ENCODE peak calls at places on chromosomes 11 and 22, in six cellular contexts. F is gastrocnemius medialis, S is esophagus muscularis mucosa, P is HFFc6, X is IMR-90, G is AG10803. B is an unnamed sample.
A peak's percentile ranks its signal among the peaks of the same experiment; 100 is the strongest.

GRCh38 chr22:46036558-46037408 is 59.8 kb upstream of the WNT7B start:
- DNase-seq in G (no peak), X (no peak), S (no peak), P (no peak), F (peak; percentile 31), B (no peak)

GRCh38 chr11:114847599-114847998 is 169.3 kb downstream of the NXPE2 start:
- DNase-seq in S (no peak), X (no peak), G (no peak), P (no peak), F (no peak), B (no peak)

GRCh38 chr11:75565221-75565814 is 3.3 kb downstream of the SERPINH1 start:
- DNase-seq in S (no peak), P (peak; percentile 82), X (peak; percentile 78), F (no peak), G (peak; percentile 81), B (no peak)

GRCh38 chr11:105071060-105071732 is 26.1 kb upstream of the CARD16 start:
- DNase-seq in X (no peak), S (no peak), P (no peak), F (no peak), G (no peak), B (no peak)

GRCh38 chr22:44395116-44396005 is 82.6 kb upstream of the SHISAL1 start:
- DNase-seq in X (no peak), F (no peak), P (no peak), S (no peak), G (no peak), B (peak; percentile 83)

GRCh38 chr11:127925430-127925829 is 661.9 kb downstream of the ETS1 start:
- DNase-seq in X (peak; percentile 48), P (peak; percentile 23), F (no peak), G (peak; percentile 24), S (no peak), B (no peak)

GRCh38 chr22:45007946-45008852 is 1.6 kb downstream of the PHF21B start:
- DNase-seq in G (no peak), X (no peak), F (no peak), S (no peak), P (no peak), B (no peak)

GRCh38 chr11:1000357-1000982 is 36.0 kb downstream of the MUC6 start:
- DNase-seq in F (no peak), X (no peak), P (no peak), G (no peak), S (no peak), B (no peak)

GRCh38 chr11:121741316-121741715 is 288.5 kb upstream of the SORL1-AS1 start:
- DNase-seq in X (peak; percentile 32), F (no peak), S (peak; percentile 81), P (no peak), G (peak; percentile 21), B (no peak)

GRCh38 chr11:108616549-108616948 is 23.0 kb upstream of the EXPH5 start:
- DNase-seq in S (no peak), G (peak; percentile 88), F (no peak), P (peak; percentile 86), X (peak; percentile 74), B (no peak)

GRCh38 chr11:64767344-64768299 is 7.8 kb upstream of the PYGM start:
- DNase-seq in X (peak; percentile 60), F (peak; percentile 73), P (peak; percentile 39), S (no peak), G (peak; percentile 68), B (no peak)

GRCh38 chr11:73403541-73403940 is 27.3 kb downstream of the RELT start:
- DNase-seq in S (no peak), X (no peak), F (no peak), P (no peak), G (no peak), B (no peak)

GRCh38 chr11:73404048-73404447 is 27.8 kb downstream of the RELT start:
- DNase-seq in G (peak; percentile 65), S (no peak), F (peak; percentile 73), P (peak; percentile 28), X (peak; percentile 40), B (no peak)

GRCh38 chr11:73401924-73402833 is 26.0 kb downstream of the RELT start:
- DNase-seq in S (no peak), G (no peak), F (no peak), P (no peak), X (no peak), B (no peak)

GRCh38 chr11:73401217-73401923 is 25.2 kb downstream of the RELT start:
- DNase-seq in F (no peak), G (no peak), X (no peak), P (no peak), S (no peak), B (no peak)

DNA sequence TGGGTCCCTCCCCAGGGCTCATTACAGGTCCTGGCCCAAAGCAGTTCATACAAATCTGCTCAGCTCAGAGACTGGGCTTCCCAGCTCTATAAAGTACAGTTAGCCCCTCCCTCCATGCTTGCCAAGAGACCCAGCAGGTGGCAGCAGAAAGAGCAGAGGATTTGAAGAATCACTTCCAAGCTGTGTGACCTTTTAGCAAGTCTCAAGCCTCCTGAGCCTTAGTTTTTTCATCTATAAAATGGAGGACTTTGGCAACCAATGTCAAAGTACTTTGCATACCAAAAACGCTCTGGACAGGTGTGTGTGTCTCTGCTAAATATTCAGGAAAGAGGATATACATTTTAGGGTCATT is 26.6 kb downstream of the RELT start:
- DNase-seq in P (no peak), G (no peak), X (no peak), F (no peak), S (no peak), B (no peak)
- TF ChIP-seq CTCF in P (peak; percentile 54), G (peak; percentile 26), X (peak; percentile 35), F (no peak), S (no peak), B (peak; percentile 39)

GRCh38 chr22:31637375-31637937 is 24.6 kb downstream of the PISD start:
- DNase-seq in P (no peak), S (no peak), X (no peak), G (no peak), F (no peak), B (no peak)
- TF ChIP-seq CTCF in P (no peak), S (no peak), X (no peak), G (no peak), F (no peak), B (no peak)

DNA sequence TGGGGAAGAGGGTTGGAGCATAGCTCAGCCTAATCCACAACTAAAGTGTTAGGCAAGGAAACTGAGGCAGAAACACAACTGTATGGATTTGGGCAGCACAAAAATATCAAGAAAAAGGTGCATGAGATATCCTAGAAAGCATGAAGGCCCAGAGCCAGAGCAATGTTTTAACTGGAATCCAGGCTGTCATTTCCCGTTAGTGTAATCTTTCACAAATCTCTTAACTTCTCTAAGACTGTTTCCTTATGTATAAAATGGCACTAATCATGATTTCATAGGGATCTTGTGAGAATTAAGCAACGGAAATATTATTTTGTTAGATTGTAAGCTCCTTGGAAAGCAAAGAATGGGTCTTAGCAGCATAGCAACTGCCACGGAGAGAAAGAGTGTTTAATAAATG is 14.6 kb upstream of the SYTL2 start:
- DNase-seq in X (no peak), S (no peak), G (no peak), F (no peak), P (no peak), B (no peak)
- TF ChIP-seq CTCF in X (no peak), S (no peak), G (no peak), F (no peak), P (no peak), B (no peak)

DNA sequence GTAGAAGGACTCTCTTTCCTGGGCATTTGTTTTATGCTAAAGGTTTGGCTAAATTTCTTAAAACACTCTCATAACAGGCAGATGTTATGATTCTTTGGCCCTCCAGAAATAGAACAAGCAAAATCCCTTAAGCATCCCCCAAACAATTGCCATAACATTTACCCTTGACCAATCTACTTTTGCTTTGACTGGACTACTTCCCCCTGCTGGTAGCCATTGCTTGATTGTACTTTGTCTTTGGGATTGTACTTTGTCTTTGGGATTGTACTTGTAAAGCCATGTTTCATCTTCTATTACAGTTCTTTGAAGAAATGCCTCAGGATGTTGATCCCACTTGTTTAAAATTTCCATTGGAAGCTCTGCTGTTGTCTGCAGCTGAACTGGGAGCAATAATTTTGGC is 53.3 kb upstream of the GLYAT start:
- DNase-seq in F (no peak), G (no peak), P (no peak), X (no peak), S (no peak), B (no peak)
- TF ChIP-seq CTCF in F (no peak), G (peak; percentile 20), P (peak; percentile 47), X (no peak), S (no peak), B (no peak)

B was measured in osteocyte.